ENCODE peak calls at places on chromosome X, in six cellular contexts. Z, P, W, O, J and G are unnamed samples.

GRCh38 chrX:7568130-7568529 is 274.8 kb upstream of the VCX start:
- DNase-seq in P (no peak), Z (no peak), O (no peak), W (no peak), J (no peak), G (no peak)

GRCh38 chrX:136759968-136760367 is 20.8 kb downstream of the ARHGEF6 start:
- DNase-seq in W (no peak), J (no peak), O (no peak), Z (peak), P (no peak), G (no peak)

GRCh38 chrX:52933976-52934703 is 24.2 kb downstream of the FAM156A start:
- DNase-seq in W (no peak), O (no peak), P (no peak), J (no peak), Z (no peak), G (no peak)

GRCh38 chrX:54184474-54184873 is 1.4 kb upstream of the FAM120C start:
- DNase-seq in J (no peak), W (no peak), Z (no peak), P (no peak), O (no peak), G (no peak)

GRCh38 chrX:154013614-154014360 is 5.9 kb downstream of the IRAK1 start:
- DNase-seq in J (peak), O (peak), Z (peak), W (no peak), P (no peak), G (peak)

GRCh38 chrX:47661539-47661938 is 2.6 kb upstream of the UXT start:
- DNase-seq in O (no peak), J (no peak), W (no peak), Z (no peak), P (no peak), G (no peak)

GRCh38 chrX:71652405-71652804 is 14.9 kb upstream of the LOC101059915 start:
- DNase-seq in Z (peak), O (no peak), J (peak), W (peak), P (peak), G (peak)

GRCh38 chrX:82945332-82945731 is 562.8 kb upstream of the POU3F4 start:
- DNase-seq in P (no peak), Z (no peak), W (no peak), J (no peak), O (no peak), G (peak)

GRCh38 chrX:97367149-97367548 is 483.4 kb downstream of the RPA4 start:
- DNase-seq in J (no peak), P (no peak), O (no peak), W (no peak), Z (no peak), G (peak)

GRCh38 chrX:37627602-37628001 is 56.1 kb downstream of the LANCL3 start:
- DNase-seq in P (no peak), Z (no peak), O (no peak), J (no peak), W (peak), G (no peak)

GRCh38 chrX:15838017-15838416 is 16.6 kb downstream of the AP1S2 start:
- DNase-seq in Z (peak), P (peak), O (no peak), J (peak), W (no peak), G (no peak)

GRCh38 chrX:40012800-40013682 is 84.7 kb downstream of the BCOR start:
- DNase-seq in Z (peak), P (peak), O (no peak), W (peak), J (peak), G (peak)

GRCh38 chrX:42149786-42150185 is 226.4 kb upstream of the CASK start:
- DNase-seq in O (no peak), W (no peak), P (no peak), Z (no peak), J (no peak), G (peak)

GRCh38 chrX:45056428-45057145 is 144.1 kb downstream of the DIPK2B start:
- DNase-seq in O (no peak), P (no peak), W (no peak), J (no peak), Z (no peak), G (no peak)

GRCh38 chrX:118554511-118554910 is 58.9 kb downstream of the DOCK11 start:
- DNase-seq in Z (no peak), O (no peak), W (no peak), P (no peak), J (peak), G (no peak)

GRCh38 chrX:132226169-132226568 is 6.9 kb upstream of the RAP2C start:
- DNase-seq in Z (no peak), P (no peak), W (no peak), J (no peak), O (no peak), G (peak)

GRCh38 chrX:48153769-48154168 is 23.3 kb downstream of the SPACA5B start:
- DNase-seq in P (no peak), Z (no peak), J (no peak), O (no peak), W (no peak), G (no peak)

GRCh38 chrX:143306991-143307965 is 210.0 kb downstream of the SPANXN3 start:
- DNase-seq in J (no peak), P (no peak), Z (peak), O (no peak), W (peak), G (no peak)

GRCh38 chrX:16711219-16712115 is 1.0 kb downstream of the CTPS2 start:
- DNase-seq in W (no peak), J (no peak), P (no peak), O (no peak), Z (peak), G (no peak)

GRCh38 chrX:110143454-110144210 is 140.7 kb downstream of the TMEM164 start:
- DNase-seq in W (no peak), P (no peak), J (no peak), Z (no peak), O (peak), G (no peak)

GRCh38 chrX:140206657-140207056 is 241.3 kb upstream of the CXorf66 start:
- DNase-seq in W (no peak), J (no peak), O (no peak), Z (no peak), P (no peak), G (no peak)

GRCh38 chrX:39883664-39884063 is 214.1 kb downstream of the BCOR start:
- DNase-seq in Z (peak), O (no peak), J (peak), W (no peak), P (no peak), G (no peak)

GRCh38 chrX:30951003-30951402 is 61.9 kb upstream of the TAB3 start:
- DNase-seq in O (no peak), W (no peak), J (no peak), Z (no peak), P (no peak), G (no peak)

GRCh38 chrX:2710496-2710895 is 19.4 kb downstream of the CD99 start:
- DNase-seq in Z (no peak), P (no peak), O (no peak), W (no peak), J (peak), G (peak)

GRCh38 chrX:72304877-72305276 is 837 bp downstream of the CITED1 start:
- DNase-seq in W (no peak), Z (no peak), J (no peak), P (no peak), O (no peak), G (no peak)

GRCh38 chrX:116862340-116862739 is 399.6 kb upstream of the CT83 start:
- DNase-seq in Z (no peak), O (no peak), P (no peak), W (no peak), J (no peak), G (no peak)

GRCh38 chrX:44915361-44915868 is 42.4 kb downstream of the KDM6A start:
- DNase-seq in W (no peak), J (no peak), O (no peak), Z (no peak), P (peak), G (peak)